ENCODE peak calls at places on chromosomes 3 and 15, in seven cellular contexts. R is M059J, L is left lobe of liver, O is T47D, X is GM10248, D is T-cell, M is GM23248. I is an unnamed sample.
A peak's percentile ranks its signal among the peaks of the same experiment; 100 is the strongest.

GRCh38 chr3:66372681-66373350 is 128.0 kb downstream of the LRIG1 start:
- DNase-seq in D (peak; percentile 43), M (peak; percentile 7), R (no peak), O (peak; percentile 54), L (no peak), X (no peak), I (peak; percentile 2)

GRCh38 chr3:14479591-14479990 is 60.6 kb downstream of the GRIP2 start:
- DNase-seq in R (no peak), M (no peak), D (no peak), O (no peak), X (no peak), L (no peak), I (no peak)

GRCh38 chr15:61907753-61908086 is 152.5 kb downstream of the VPS13C start:
- DNase-seq in R (no peak), M (no peak), D (no peak), X (no peak), L (no peak), O (no peak), I (no peak)

GRCh38 chr3:161508852-161509477 is 12.4 kb downstream of the OTOL1 start:
- DNase-seq in L (no peak), O (peak; percentile 44), R (peak; percentile 14), M (peak; percentile 17), X (peak; percentile 15), D (no peak), I (no peak)

GRCh38 chr15:53453253-53454105 is 306.0 kb downstream of the WDR72 start:
- DNase-seq in O (peak; percentile 15), X (no peak), M (no peak), L (peak; percentile 94), R (no peak), D (no peak), I (peak; percentile 45)

GRCh38 chr3:49681232-49681522 is 7.0 kb downstream of the APEH start:
- DNase-seq in M (no peak), O (no peak), L (no peak), X (no peak), D (no peak), R (no peak), I (no peak)

GRCh38 chr15:83848315-83849050 is 194.6 kb downstream of the ADAMTSL3 start:
- DNase-seq in O (no peak), X (no peak), L (no peak), R (peak; percentile 15), M (peak; percentile 95), D (no peak), I (no peak)

GRCh38 chr3:128285042-128285924 is 132.0 kb downstream of the EEFSEC start:
- DNase-seq in L (no peak), O (no peak), X (no peak), M (no peak), D (no peak), R (no peak), I (no peak)

GRCh38 chr15:64749167-64749566 is 26.2 kb downstream of the RBPMS2 start:
- DNase-seq in O (no peak), M (peak; percentile 90), D (no peak), R (peak; percentile 89), X (no peak), L (no peak), I (no peak)

GRCh38 chr15:90174140-90174891 is 26.8 kb upstream of the SEMA4B start:
- DNase-seq in O (peak; percentile 57), X (no peak), R (peak; percentile 73), M (peak; percentile 45), D (no peak), L (peak; percentile 90), I (peak; percentile 33)

GRCh38 chr3:47523310-47524073 is 10.0 kb upstream of the ELP6 start:
- DNase-seq in M (no peak), D (no peak), R (no peak), X (no peak), O (no peak), L (no peak), I (no peak)

GRCh38 chr3:141313091-141313683 is 55.1 kb upstream of the ZBTB38 start:
- DNase-seq in R (no peak), M (no peak), D (no peak), O (peak; percentile 15), L (no peak), X (no peak), I (no peak)

GRCh38 chr3:126351771-126352475 is 5.3 kb downstream of the KLF15 start:
- DNase-seq in D (no peak), R (no peak), L (peak; percentile 58), M (no peak), X (no peak), O (peak; percentile 21), I (no peak)

GRCh38 chr3:61733000-61733399 is 171.6 kb downstream of the PTPRG start:
- DNase-seq in X (no peak), D (no peak), O (no peak), L (no peak), R (no peak), M (no peak), I (no peak)

GRCh38 chr3:176937546-176937945 is 259.7 kb downstream of the TBL1XR1 start:
- DNase-seq in R (no peak), M (peak; percentile 53), L (no peak), X (no peak), D (no peak), O (no peak), I (no peak)

GRCh38 chr15:90143176-90143655 is 40.9 kb upstream of the IDH2 start:
- DNase-seq in M (no peak), L (peak; percentile 74), O (peak; percentile 77), D (peak; percentile 54), X (peak; percentile 80), R (peak; percentile 59), I (peak; percentile 25)

GRCh38 chr3:141085331-141086047 is 34.3 kb downstream of the SPSB4 start:
- DNase-seq in R (no peak), L (no peak), X (no peak), M (no peak), O (no peak), D (no peak), I (no peak)

GRCh38 chr15:66008920-66009572 is 139.8 kb downstream of the RAB11A start:
- DNase-seq in R (peak; percentile 75), O (no peak), D (no peak), X (no peak), L (no peak), M (no peak), I (no peak)

GRCh38 chr3:182673336-182673735 is 120.0 kb upstream of the ATP11B start:
- DNase-seq in D (no peak), X (no peak), R (no peak), O (no peak), M (no peak), L (no peak), I (no peak)

GRCh38 chr3:194738254-194739093 is 52.8 kb downstream of the FAM43A start:
- DNase-seq in M (peak; percentile 93), D (no peak), O (peak; percentile 44), L (no peak), R (peak; percentile 87), X (no peak), I (no peak)

GRCh38 chr3:94811836-94812235 is 749.0 kb downstream of the NSUN3 start:
- DNase-seq in O (peak; percentile 56), X (no peak), D (no peak), L (no peak), M (no peak), R (no peak), I (peak; percentile 4)

GRCh38 chr3:81744366-81744765 is 17.1 kb downstream of the GBE1 start:
- DNase-seq in D (no peak), L (no peak), X (no peak), M (peak; percentile 96), O (no peak), R (peak; percentile 88), I (no peak)

GRCh38 chr3:41975421-41976103 is 13.7 kb upstream of the ULK4 start:
- DNase-seq in R (no peak), D (no peak), M (peak; percentile 40), L (no peak), X (no peak), O (no peak), I (no peak)

GRCh38 chr15:24766511-24767133 is 91.0 kb downstream of the NPAP1 start:
- DNase-seq in R (no peak), L (no peak), X (no peak), D (no peak), O (no peak), M (no peak), I (no peak)

GRCh38 chr3:72892081-72892763 is 4.4 kb downstream of the GXYLT2 start:
- DNase-seq in R (peak; percentile 54), D (no peak), O (no peak), L (no peak), X (no peak), M (peak; percentile 96), I (no peak)

GRCh38 chr3:142315083-142315482 is 89.7 kb upstream of the GK5 start:
- DNase-seq in R (peak; percentile 98), X (no peak), M (peak; percentile 69), D (no peak), L (no peak), O (no peak), I (no peak)

GRCh38 chr3:46565607-46566039 is 479 bp downstream of the LRRC2 start:
- DNase-seq in M (peak; percentile 56), O (no peak), X (no peak), L (no peak), R (no peak), D (no peak), I (no peak)

GRCh38 chr15:84598993-84599392 is 1.8 kb upstream of the ZSCAN2 start:
- DNase-seq in O (peak; percentile 63), D (no peak), X (no peak), R (peak; percentile 53), L (no peak), M (peak; percentile 75), I (no peak)

GRCh38 chr3:174937488-174937887 is 78.4 kb downstream of the NAALADL2 start:
- DNase-seq in M (peak; percentile 88), O (no peak), R (peak; percentile 78), X (no peak), L (no peak), D (no peak), I (no peak)

GRCh38 chr3:31534036-31534435 is 1.3 kb downstream of the STT3B start:
- DNase-seq in D (no peak), R (peak; percentile 18), O (peak; percentile 26), L (no peak), M (peak; percentile 32), X (peak; percentile 18), I (no peak)

GRCh38 chr3:10910367-10910766 is 82.2 kb upstream of the SLC6A1 start:
- DNase-seq in L (no peak), D (no peak), X (no peak), M (no peak), R (no peak), O (no peak), I (no peak)

GRCh38 chr15:40960926-40961325 is 7.7 kb downstream of the CHAC1 start:
- DNase-seq in X (no peak), O (no peak), L (no peak), M (no peak), R (no peak), D (no peak), I (no peak)

GRCh38 chr3:81218023-81218422 is 543.4 kb downstream of the GBE1 start:
- DNase-seq in O (peak; percentile 47), R (peak; percentile 17), D (no peak), M (peak; percentile 53), X (no peak), L (no peak), I (no peak)

GRCh38 chr3:194596906-194597305 is 36.3 kb downstream of the TMEM44 start:
- DNase-seq in O (no peak), R (no peak), D (no peak), L (no peak), X (no peak), M (no peak), I (no peak)

GRCh38 chr3:57017481-57017880 is 43.0 kb upstream of the SPATA12 start:
- DNase-seq in X (no peak), R (peak; percentile 70), D (no peak), O (no peak), M (no peak), L (no peak), I (no peak)

GRCh38 chr15:68227806-68228142 is 1.8 kb downstream of the CLN6 start:
- DNase-seq in O (no peak), R (no peak), L (peak; percentile 41), D (no peak), X (no peak), M (no peak), I (no peak)

GRCh38 chr3:38004415-38005075 is 14.0 kb downstream of the VILL start:
- DNase-seq in R (peak; percentile 67), O (peak; percentile 91), D (peak; percentile 45), M (peak; percentile 82), L (peak; percentile 79), X (no peak), I (no peak)

GRCh38 chr3:42653303-42653559 is 266 bp upstream of the ZBTB47 start:
- DNase-seq in D (no peak), X (peak; percentile 13), O (no peak), M (no peak), R (no peak), L (no peak), I (no peak)